ENCODE peak calls at places on chromosomes 2 and 18, in four cellular contexts. E is H1, R is endothelial cell of umbilical vein, N is K562. T is an unnamed sample.

GRCh38 chr2:235659767-235660322 is 166.0 kb downstream of the AGAP1 start:
- DNase-seq in E (no peak), R (no peak), N (peak; percentile 28), T (no peak)

GRCh38 chr2:230346921-230347533 is 20.0 kb downstream of the SP140L start:
- DNase-seq in E (no peak), R (no peak), N (no peak), T (no peak)

GRCh38 chr18:71028285-71028762 is 739.5 kb downstream of the SOCS6 start:
- DNase-seq in E (no peak), R (no peak), N (no peak), T (no peak)

GRCh38 chr2:16420421-16420820 is 245.2 kb downstream of the CYRIA start:
- DNase-seq in E (no peak), R (no peak), N (no peak), T (no peak)

GRCh38 chr2:72757177-72757775 is 68.6 kb downstream of the EXOC6B start:
- DNase-seq in E (no peak), R (peak; percentile 78), N (peak; percentile 63), T (no peak)

GRCh38 chr2:55118643-55119065 is 68.4 kb upstream of the RTN4 start:
- DNase-seq in E (no peak), R (no peak), N (peak; percentile 63), T (no peak)

GRCh38 chr2:161030260-161031063 is 129.8 kb upstream of the TANK start:
- DNase-seq in E (no peak), R (no peak), N (no peak), T (no peak)

GRCh38 chr2:46490521-46491141 is 11.3 kb downstream of the TMEM247 start:
- DNase-seq in E (peak; percentile 37), R (no peak), N (no peak), T (no peak)

GRCh38 chr2:42136832-42137821 is 32.0 kb upstream of the EML4 start:
- DNase-seq in E (no peak), R (no peak), N (no peak), T (no peak)

GRCh38 chr18:56475250-56475649 is 163.1 kb downstream of the TXNL1 start:
- DNase-seq in E (no peak), R (no peak), N (no peak), T (no peak)

GRCh38 chr2:227888289-227888688 is 16.9 kb downstream of the DAW1 start:
- DNase-seq in E (no peak), R (no peak), N (no peak), T (peak; percentile 32)

GRCh38 chr2:46236006-46236875 is 61.0 kb upstream of the EPAS1 start:
- DNase-seq in E (no peak), R (no peak), N (no peak), T (no peak)

GRCh38 chr2:157179706-157180105 is 77.8 kb upstream of the GALNT5 start:
- DNase-seq in E (no peak), R (no peak), N (no peak), T (no peak)

GRCh38 chr18:31657823-31658669 is 26.3 kb downstream of the B4GALT6 start:
- DNase-seq in E (no peak), R (no peak), N (peak; percentile 25), T (no peak)

GRCh38 chr2:109125595-109126500 is 3.2 kb upstream of the SH3RF3 start:
- DNase-seq in E (peak; percentile 27), R (no peak), N (no peak), T (peak; percentile 18)

GRCh38 chr18:45874501-45875184 is 49.2 kb downstream of the SIGLEC15 start:
- DNase-seq in E (no peak), R (no peak), N (peak; percentile 9), T (no peak)

GRCh38 chr18:3607309-3608098 is 157.5 kb downstream of the TGIF1 start:
- DNase-seq in E (no peak), R (no peak), N (peak; percentile 60), T (no peak)

GRCh38 chr2:41445865-41446264 is 602.0 kb upstream of the PKDCC start:
- DNase-seq in E (no peak), R (no peak), N (no peak), T (no peak)

GRCh38 chr2:9813312-9814128 is 29.8 kb upstream of the TAF1B start:
- DNase-seq in E (peak; percentile 95), R (peak; percentile 61), N (peak; percentile 82), T (no peak)

GRCh38 chr2:9812945-9813311 is 30.3 kb upstream of the TAF1B start:
- DNase-seq in E (no peak), R (no peak), N (no peak), T (no peak)

GRCh38 chr2:9815844-9816279 is 27.4 kb upstream of the TAF1B start:
- DNase-seq in E (no peak), R (no peak), N (no peak), T (no peak)

GRCh38 chr2:9815076-9815475 is 28.2 kb upstream of the TAF1B start:
- DNase-seq in E (no peak), R (no peak), N (no peak), T (no peak)

DNA sequence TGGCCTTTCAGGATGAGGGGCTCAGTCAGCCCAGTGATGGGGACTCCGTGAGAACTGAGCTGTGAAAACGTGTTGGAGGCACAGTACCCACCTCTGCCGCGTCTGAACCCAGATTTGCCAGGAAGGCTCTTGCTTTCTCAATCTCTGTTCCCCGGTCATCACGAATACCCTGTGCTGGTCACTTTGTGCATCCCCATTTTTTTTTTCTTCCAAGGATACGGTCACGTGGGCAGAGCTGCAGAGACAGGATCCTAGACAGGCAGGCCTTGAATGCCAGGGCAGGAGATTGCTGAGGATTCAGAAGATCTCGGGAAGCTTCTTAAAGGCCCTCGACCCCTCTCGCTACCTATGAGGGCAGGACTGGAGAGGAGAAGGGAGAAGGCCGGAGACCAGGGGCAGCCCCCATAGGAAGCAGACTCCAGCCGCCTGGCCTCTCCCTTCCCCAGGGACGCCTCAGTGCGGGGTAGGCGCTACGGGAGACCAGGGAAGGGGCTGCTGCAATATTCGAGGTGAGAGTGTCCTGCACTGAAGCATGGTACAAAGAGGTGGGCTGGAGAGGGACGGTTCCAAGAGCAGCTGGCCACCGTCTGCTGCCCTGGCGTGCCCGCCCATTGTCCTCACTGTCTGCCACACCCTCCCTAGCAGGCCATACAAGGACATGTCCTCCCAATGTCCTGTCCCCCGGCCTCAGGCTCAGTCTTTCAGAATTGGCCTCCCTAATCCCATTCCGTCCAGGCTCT is 29.0 kb upstream of the TAF1B start:
- DNase-seq in E (no peak), R (no peak), N (no peak), T (no peak)
- TF ChIP-seq CTCF in E (no peak), R (no peak), N (no peak), T (no peak)

GRCh38 chr18:8706545-8706980 is 1.2 kb downstream of the MTCL1 start:
- DNase-seq in E (no peak), R (no peak), N (no peak), T (no peak)
- H2AFZ ChIP-seq in E (no peak overlapping the region), R (peak overlapping the region; percentile 8), N (no peak overlapping the region), T (no peak overlapping the region)

DNA sequence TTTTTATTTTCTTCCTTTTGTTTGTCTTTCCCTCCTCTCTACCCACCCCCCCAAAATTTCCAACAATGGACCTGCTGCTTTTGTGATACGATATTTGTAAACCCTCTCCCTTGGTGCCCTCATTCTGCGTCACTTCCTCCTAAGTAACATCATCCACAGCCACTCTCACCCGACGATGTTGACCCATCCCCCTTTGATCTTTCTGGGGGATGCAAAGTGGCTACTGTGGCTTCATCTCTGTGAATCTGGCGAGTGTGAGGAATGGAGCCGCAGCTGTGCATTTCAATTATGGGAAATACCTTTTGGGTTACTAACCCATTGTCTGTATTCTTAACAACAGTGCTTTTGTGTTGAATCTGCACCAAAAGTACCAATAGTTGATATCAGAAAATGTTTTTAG is 19.4 kb downstream of the ANTXR1 start:
- DNase-seq in E (no peak), R (peak; percentile 43), N (no peak), T (no peak)
- TF ChIP-seq MAX in E (no peak), R (no peak), N (no peak), T (no peak)

GRCh38 chr18:74463271-74463670 is 6.2 kb upstream of the DIPK1C start:
- DNase-seq in E (no peak), R (no peak), N (no peak), T (no peak)

GRCh38 chr18:74457043-74457742 is at the start of gene DIPK1C:
- DNase-seq in E (no peak), R (no peak), N (no peak), T (no peak)

GRCh38 chr18:74457743-74458465 is 796 bp upstream of the DIPK1C start:
- DNase-seq in E (no peak), R (no peak), N (no peak), T (no peak)

GRCh38 chr18:74459877-74460276 is 2.8 kb upstream of the DIPK1C start:
- DNase-seq in E (peak; percentile 56), R (no peak), N (peak; percentile 20), T (no peak)

GRCh38 chr18:74460825-74461224 is 3.7 kb upstream of the DIPK1C start:
- DNase-seq in E (no peak), R (no peak), N (no peak), T (no peak)
- TF ChIP-seq CTCF in E (no peak), R (no peak), N (no peak), T (no peak)

GRCh38 chr2:176652300-176653182 is 383.3 kb downstream of the MTX2 start:
- DNase-seq in E (no peak), R (peak; percentile 62), N (peak; percentile 66), T (peak; percentile 39)
- H2AFZ ChIP-seq in E (no peak overlapping the region), R (no peak overlapping the region), N (no peak overlapping the region), T (peak overlapping the region; percentile 91)

DNA sequence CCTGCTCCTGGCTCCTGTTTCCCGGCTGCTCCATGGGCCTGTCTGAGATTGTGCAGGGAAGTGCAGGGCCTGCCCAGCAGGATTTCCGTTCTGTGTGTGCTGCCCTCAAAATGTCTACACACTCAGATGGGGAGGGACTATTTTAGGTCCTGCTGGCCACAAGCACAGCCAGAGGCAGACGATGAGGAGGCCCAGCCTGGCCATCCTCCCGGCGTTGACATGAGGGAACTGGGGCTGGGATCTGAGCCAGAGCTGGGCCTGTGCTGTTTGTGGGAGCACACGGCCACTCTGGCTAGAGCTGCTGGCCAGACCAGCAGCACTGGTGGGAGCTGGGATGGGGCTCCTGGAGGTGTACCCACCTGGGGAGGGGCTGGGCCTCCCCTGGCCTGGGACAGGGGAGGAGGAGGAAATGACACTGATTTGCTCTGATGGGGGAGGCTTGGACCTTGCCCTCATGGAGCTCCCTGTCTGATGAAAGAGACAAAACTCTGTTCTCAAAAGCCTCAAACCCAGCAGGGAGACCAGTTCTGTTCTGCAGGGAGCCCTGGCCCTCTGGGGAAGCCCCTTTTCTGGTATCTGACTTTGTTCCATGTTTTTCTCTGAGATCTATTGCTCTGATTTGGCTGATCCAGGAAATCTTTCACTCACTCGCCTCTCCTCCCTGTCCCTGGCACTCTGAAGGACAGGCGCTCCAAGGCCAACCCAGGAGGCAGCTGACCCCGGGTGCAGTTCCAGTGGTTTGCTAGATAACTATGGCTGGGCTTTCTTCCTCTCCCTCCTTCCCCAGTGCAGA is 161.8 kb downstream of the DYSF start:
- DNase-seq in E (peak; percentile 38), R (peak; percentile 58), N (no peak), T (no peak)
- TF ChIP-seq MAX in E (no peak), R (no peak), N (no peak), T (no peak)

T was measured in HCT116.